ENCODE peak calls at places on chromosomes 13 and 19, in four cellular contexts. E is sigmoid colon, I is K562, K is stomach. Z is an unnamed sample.

GRCh38 chr13:44052843-44053607 is 173.3 kb downstream of the LACC1 start:
- DNase-seq in E (peak; percentile 62), I (no peak), K (no peak), Z (peak; percentile 17)

GRCh38 chr19:18445252-18445948 is 7.5 kb upstream of the ISYNA1 start:
- DNase-seq in E (no peak), I (no peak), K (no peak), Z (peak; percentile 49)

GRCh38 chr13:101473458-101473857 is 21.0 kb downstream of the ITGBL1 start:
- DNase-seq in E (no peak), I (no peak), K (no peak), Z (no peak)

GRCh38 chr19:12293771-12294307 is 844 bp downstream of the ZNF44 start:
- DNase-seq in E (peak; percentile 89), I (peak; percentile 37), K (peak; percentile 92), Z (peak; percentile 92)

GRCh38 chr19:46626441-46626840 is 1.6 kb upstream of the PTGIR start:
- DNase-seq in E (no peak), I (no peak), K (no peak), Z (no peak)

GRCh38 chr13:44050450-44051063 is 170.9 kb downstream of the LACC1 start:
- DNase-seq in E (no peak), I (no peak), K (no peak), Z (no peak)

GRCh38 chr19:54426291-54426918 is 11.1 kb downstream of the TTYH1 start:
- DNase-seq in E (no peak), I (peak; percentile 5), K (no peak), Z (no peak)

GRCh38 chr13:48125794-48126228 is 30.9 kb upstream of the MED4 start:
- DNase-seq in E (no peak), I (no peak), K (no peak), Z (no peak)

GRCh38 chr13:59391696-59392095 is 772.0 kb downstream of the DIAPH3 start:
- DNase-seq in E (no peak), I (peak; percentile 7), K (peak; percentile 42), Z (peak; percentile 49)

GRCh38 chr13:63425131-63425530 is 2009.5 kb upstream of the PCDH20 start:
- DNase-seq in E (no peak), I (no peak), K (no peak), Z (no peak)

GRCh38 chr19:6032827-6033226 is 54.9 kb upstream of the RANBP3 start:
- DNase-seq in E (no peak), I (no peak), K (no peak), Z (no peak)

GRCh38 chr13:96769874-96770273 is 224.4 kb downstream of the OXGR1 start:
- DNase-seq in E (no peak), I (no peak), K (no peak), Z (no peak)

GRCh38 chr19:55640043-55640576 is 692 bp upstream of the ZNF580 start:
- DNase-seq in E (peak; percentile 83), I (peak; percentile 64), K (peak; percentile 71), Z (peak; percentile 73)

GRCh38 chr19:28727133-28727834 is 485.7 kb downstream of the UQCRFS1 start:
- DNase-seq in E (no peak), I (peak; percentile 93), K (no peak), Z (no peak)

GRCh38 chr19:30692517-30692870 is 320.3 kb downstream of the ZNF536 start:
- DNase-seq in E (peak; percentile 72), I (no peak), K (no peak), Z (no peak)

GRCh38 chr13:43537124-43537523 is 249.6 kb downstream of the ENOX1 start:
- DNase-seq in E (no peak), I (no peak), K (no peak), Z (no peak)

GRCh38 chr13:39559838-39560237 is 43.2 kb downstream of the LHFPL6 start:
- DNase-seq in E (no peak), I (no peak), K (no peak), Z (no peak)

GRCh38 chr19:16034180-16034579 is 42.1 kb upstream of the TPM4 start:
- DNase-seq in E (peak; percentile 48), I (no peak), K (peak; percentile 15), Z (no peak)

GRCh38 chr13:67620665-67621064 is 390.5 kb upstream of the PCDH9 start:
- DNase-seq in E (no peak), I (no peak), K (no peak), Z (no peak)

GRCh38 chr13:102597029-102598015 is 536 bp downstream of the TPP2 start:
- DNase-seq in E (peak; percentile 68), I (peak; percentile 36), K (no peak), Z (peak; percentile 35)

GRCh38 chr19:34172661-34173144 is 399 bp downstream of the LSM14A start:
- DNase-seq in E (no peak), I (peak; percentile 73), K (no peak), Z (peak; percentile 23)

GRCh38 chr13:72384879-72385278 is 342.6 kb downstream of the MZT1 start:
- DNase-seq in E (no peak), I (no peak), K (no peak), Z (no peak)

GRCh38 chr13:20582026-20582425 is 15.1 kb downstream of the IFT88 start:
- DNase-seq in E (no peak), I (no peak), K (no peak), Z (no peak)

GRCh38 chr19:47762151-47762550 is 16.4 kb upstream of the SELENOW start:
- DNase-seq in E (no peak), I (no peak), K (no peak), Z (no peak)

GRCh38 chr13:46575843-46576242 is 22.9 kb downstream of the LRCH1 start:
- DNase-seq in E (no peak), I (no peak), K (no peak), Z (no peak)

GRCh38 chr13:110369400-110369799 is 62.3 kb downstream of the COL4A2 start:
- DNase-seq in E (no peak), I (no peak), K (no peak), Z (no peak)

GRCh38 chr19:47309608-47310007 is at the start of gene C5AR1:
- DNase-seq in E (peak; percentile 77), I (no peak), K (no peak), Z (peak; percentile 29)

GRCh38 chr13:111632906-111633305 is 312.5 kb downstream of the TEX29 start:
- DNase-seq in E (no peak), I (no peak), K (no peak), Z (no peak)

GRCh38 chr13:51807041-51807440 is 3.1 kb upstream of the DHRS12 start:
- DNase-seq in E (no peak), I (no peak), K (no peak), Z (no peak)

GRCh38 chr13:30679483-30680330 is 55.6 kb upstream of the ALOX5AP start:
- DNase-seq in E (no peak), I (no peak), K (no peak), Z (no peak)

GRCh38 chr19:6947745-6948144 is 60.4 kb downstream of the ADGRE1 start:
- DNase-seq in E (no peak), I (no peak), K (no peak), Z (no peak)

GRCh38 chr19:42140125-42140754 is 8.0 kb upstream of the POU2F2 start:
- DNase-seq in E (no peak), I (peak; percentile 54), K (peak; percentile 41), Z (peak; percentile 48)

GRCh38 chr13:86765462-86765861 is 905.7 kb upstream of the SLITRK5 start:
- DNase-seq in E (no peak), I (no peak), K (no peak), Z (no peak)

GRCh38 chr13:19586904-19587634 is 25.7 kb upstream of the TPTE2 start:
- DNase-seq in E (no peak), I (peak; percentile 20), K (peak; percentile 31), Z (peak; percentile 55)

GRCh38 chr13:19982447-19983043 is 24.0 kb downstream of the ZMYM2 start:
- DNase-seq in E (no peak), I (no peak), K (no peak), Z (no peak)

DNA sequence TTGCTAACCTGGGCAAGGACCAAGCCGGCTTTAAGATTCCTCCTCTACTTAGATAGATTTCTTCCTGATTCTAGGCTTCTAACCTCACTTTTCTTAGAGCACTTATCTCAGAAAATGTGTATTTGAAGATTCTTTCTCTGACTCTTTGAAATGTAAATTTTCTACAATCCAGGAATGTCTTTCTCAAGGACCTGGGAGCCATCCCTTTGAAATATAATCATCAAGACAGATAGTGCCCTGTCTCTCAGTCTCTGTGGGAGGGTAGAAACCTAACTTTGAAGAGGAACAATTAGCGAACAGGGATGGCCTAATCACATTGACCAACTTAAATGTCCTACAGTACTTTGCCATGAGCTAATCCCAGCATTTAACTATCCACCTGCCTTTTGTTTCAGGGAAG is 1646.0 kb downstream of the PCDH9 start:
- DNase-seq in E (no peak), I (no peak), K (no peak), Z (no peak)
- H3K4me3 ChIP-seq in E (no peak overlapping the region), I (no peak overlapping the region), K (no peak overlapping the region), Z (no peak overlapping the region)

DNA sequence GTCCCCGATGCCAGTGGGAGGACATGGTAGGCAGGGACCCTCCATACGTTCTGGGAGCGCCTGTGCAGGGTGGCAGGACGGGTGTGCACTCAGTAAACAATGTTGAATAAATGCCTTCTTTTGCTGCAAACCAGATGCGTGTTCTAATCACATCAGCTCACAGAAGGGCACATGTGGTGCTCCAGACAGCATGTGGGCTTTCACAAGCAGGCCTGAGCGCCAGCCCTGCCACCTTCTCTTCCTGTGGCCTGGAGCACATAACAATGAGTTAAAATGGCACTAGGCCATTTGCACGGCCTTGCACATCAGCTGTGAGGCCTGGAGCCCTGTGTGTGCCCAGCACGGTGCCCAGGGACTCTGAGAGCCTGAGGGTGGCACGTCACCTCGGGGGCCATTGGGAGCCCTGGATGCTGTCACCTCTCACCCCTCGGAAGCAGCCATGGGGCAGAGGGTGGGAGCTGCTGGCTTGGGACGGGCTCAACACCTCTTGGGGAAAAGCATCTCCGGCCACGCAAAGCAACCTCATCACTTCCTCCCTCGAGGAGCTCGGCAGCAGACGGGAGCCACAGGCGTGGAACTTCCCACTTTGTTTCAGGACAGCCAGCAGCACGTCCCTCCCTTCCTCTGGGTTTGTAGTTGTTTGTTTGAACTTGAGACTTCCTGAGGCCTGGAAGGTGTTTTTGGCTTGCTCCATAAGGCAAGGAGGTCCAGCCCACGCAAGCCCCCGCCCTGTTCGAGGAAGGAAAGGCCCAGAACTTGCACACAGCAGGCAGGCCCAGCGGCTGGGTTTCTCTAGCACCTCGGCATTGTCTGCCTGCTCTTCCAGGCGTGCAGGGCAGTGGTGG is 9.8 kb downstream of the MCF2L start:
- DNase-seq in E (no peak), I (no peak), K (no peak), Z (no peak)
- TF ChIP-seq POLR2A in E (no peak), I (no peak), K (no peak), Z (peak; percentile 10)

DNA sequence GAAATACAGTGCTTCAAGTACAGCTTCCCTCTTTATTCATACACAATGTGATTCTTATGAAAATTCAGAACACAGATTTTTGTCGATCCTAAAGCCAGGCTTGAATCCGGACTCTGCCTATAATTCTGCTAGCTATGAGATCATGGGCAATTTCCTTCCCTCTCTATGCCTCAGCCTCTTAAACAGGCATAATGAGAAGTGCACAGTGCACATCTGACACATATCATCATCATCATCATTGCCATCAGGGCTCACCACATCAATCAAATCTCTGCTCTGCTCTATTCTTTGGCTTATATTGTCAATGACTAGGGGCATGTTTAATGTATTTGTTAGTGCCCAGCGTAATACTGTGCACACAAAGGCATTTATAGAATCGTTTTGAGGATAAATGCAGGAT is 269.1 kb downstream of the ABCC4 start:
- DNase-seq in E (no peak), I (no peak), K (no peak), Z (no peak)
- TF ChIP-seq EP300 in E (no peak), I (no peak), K (no peak), Z (no peak)

GRCh38 chr13:113886561-113887112 is 22.8 kb upstream of the GAS6 start:
- DNase-seq in E (no peak), I (no peak), K (no peak), Z (no peak)

GRCh38 chr13:113888701-113889330 is 24.9 kb upstream of the GAS6 start:
- DNase-seq in E (no peak), I (no peak), K (no peak), Z (no peak)

GRCh38 chr13:113889467-113889866 is 25.6 kb upstream of the GAS6 start:
- DNase-seq in E (no peak), I (no peak), K (no peak), Z (no peak)

GRCh38 chr13:113887700-113888201 is 23.9 kb upstream of the GAS6 start:
- DNase-seq in E (no peak), I (no peak), K (peak; percentile 58), Z (no peak)

GRCh38 chr13:113890758-113891480 is 27.0 kb upstream of the GAS6 start:
- DNase-seq in E (no peak), I (no peak), K (no peak), Z (no peak)
- H3K4me3 ChIP-seq in E (no peak overlapping the region), I (no peak overlapping the region), K (no peak overlapping the region), Z (no peak overlapping the region)